ENCODE peak calls at places on chromosomes 4 and X, in ten cellular contexts. W is suprapubic skin, G is adrenal gland, N is breast epithelium, C is uterus, H is heart left ventricle, F is thyroid gland, P is ovary, U is testis, S is esophagus muscularis mucosa. Z is an unnamed sample.

GRCh38 chr4:112189754-112190153 is 41.8 kb upstream of the AP1AR start:
- DNase-seq in W (no peak), G (no peak), N (no peak), C (no peak), H (no peak), F (no peak), P (no peak), U (no peak), S (no peak), Z (no peak)

GRCh38 chr4:95761441-95761840 is 78.5 kb upstream of the PDHA2 start:
- DNase-seq in W (no peak), G (no peak), N (no peak), C (no peak), H (no peak), F (no peak), P (no peak), U (no peak), S (no peak), Z (no peak)

GRCh38 chr4:77599378-77599777 is 6.2 kb upstream of the CXCL13 start:
- DNase-seq in W (no peak), G (peak; percentile 22), N (no peak), C (no peak), H (no peak), F (peak; percentile 9), P (no peak), U (peak; percentile 35), S (no peak), Z (no peak)

GRCh38 chrX:38232287-38232686 is 11.6 kb upstream of the SRPX start:
- DNase-seq in W (no peak), G (no peak), N (no peak), C (no peak), H (no peak), F (no peak), P (no peak), U (no peak), S (no peak), Z (no peak)

GRCh38 chr4:102342404-102343074 is 2.7 kb downstream of the SLC39A8 start:
- DNase-seq in W (no peak), G (no peak), N (no peak), C (no peak), H (no peak), F (no peak), P (no peak), U (no peak), S (no peak), Z (no peak)

GRCh38 chr4:144754562-144755410 is 108.8 kb downstream of the HHIP start:
- DNase-seq in W (no peak), G (no peak), N (no peak), C (no peak), H (no peak), F (no peak), P (no peak), U (no peak), S (no peak), Z (no peak)

GRCh38 chr4:23234716-23235115 is 542.0 kb downstream of the GBA3 start:
- DNase-seq in W (no peak), G (peak; percentile 23), N (no peak), C (no peak), H (no peak), F (no peak), P (no peak), U (no peak), S (no peak), Z (no peak)

GRCh38 chrX:40439625-40440532 is 140.9 kb upstream of the ATP6AP2 start:
- DNase-seq in W (no peak), G (no peak), N (no peak), C (no peak), H (no peak), F (no peak), P (no peak), U (no peak), S (no peak), Z (no peak)

GRCh38 chr4:173281420-173282333 is 52.5 kb downstream of the HMGB2 start:
- DNase-seq in W (no peak), G (no peak), N (no peak), C (no peak), H (no peak), F (no peak), P (no peak), U (peak; percentile 26), S (no peak), Z (no peak)

GRCh38 chrX:9730752-9731151 is 34.9 kb downstream of the GPR143 start:
- DNase-seq in W (no peak), G (no peak), N (no peak), C (no peak), H (no peak), F (no peak), P (no peak), U (no peak), S (no peak), Z (no peak)

GRCh38 chrX:9728271-9728670 is 37.4 kb downstream of the GPR143 start:
- DNase-seq in W (no peak), G (no peak), N (no peak), C (no peak), H (no peak), F (no peak), P (no peak), U (no peak), S (no peak), Z (no peak)

GRCh38 chrX:9724711-9725110 is 40.9 kb downstream of the GPR143 start:
- DNase-seq in W (no peak), G (no peak), N (no peak), C (no peak), H (no peak), F (no peak), P (no peak), U (no peak), S (no peak), Z (no peak)

GRCh38 chrX:9730078-9730477 is 35.6 kb downstream of the GPR143 start:
- DNase-seq in W (no peak), G (no peak), N (no peak), C (no peak), H (no peak), F (no peak), P (no peak), U (no peak), S (no peak), Z (no peak)

DNA sequence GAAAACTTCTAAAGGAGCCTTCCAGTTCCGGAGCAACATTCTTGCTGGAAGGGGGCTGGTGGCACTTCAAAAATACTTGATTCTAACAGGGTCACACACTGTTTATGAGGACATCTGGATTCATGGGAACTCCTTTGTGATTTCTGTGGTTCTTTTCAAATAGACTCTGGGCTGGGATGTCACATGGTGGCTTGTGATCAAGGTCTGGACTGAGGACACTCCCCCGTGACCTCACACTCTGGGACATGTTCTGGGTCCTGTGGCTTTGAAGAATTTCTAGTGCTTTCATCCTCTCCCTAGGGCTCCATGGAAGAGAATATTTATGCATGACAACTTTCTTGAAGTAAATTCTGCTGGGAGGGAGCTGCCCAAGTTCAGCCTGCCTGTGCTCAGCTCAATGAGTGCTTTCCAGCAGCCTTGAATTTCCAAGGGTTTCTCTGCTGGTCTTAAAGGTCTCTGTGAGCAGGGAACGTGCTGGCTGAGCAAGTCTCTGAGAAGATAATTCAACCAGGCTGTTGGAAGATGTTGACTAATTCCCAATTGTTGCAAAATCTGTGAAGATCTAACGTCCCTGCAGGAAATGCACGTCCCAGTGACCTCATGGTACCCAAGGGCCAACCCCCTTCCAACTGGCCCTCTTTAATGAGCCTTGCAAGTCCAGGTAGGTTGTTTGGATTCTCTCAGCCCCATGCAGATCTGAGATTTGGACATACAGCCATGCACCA is 36.3 kb downstream of the GPR143 start:
- DNase-seq in W (no peak), G (no peak), N (no peak), C (no peak), H (no peak), F (no peak), P (no peak), U (no peak), S (no peak), Z (no peak)
- H3K9me3 ChIP-seq in W (no peaks in the 10 kb centered on the region), G (no peaks in the 10 kb centered on the region), N (peaks cover 32% of the 10 kb centered on the region), C (no peaks in the 10 kb centered on the region), H (peaks cover 9% of the 10 kb centered on the region), F (no peaks in the 10 kb centered on the region), P (no peaks in the 10 kb centered on the region), U (no peaks in the 10 kb centered on the region), S (peaks cover 18% of the 10 kb centered on the region), Z (no peaks in the 10 kb centered on the region)

DNA sequence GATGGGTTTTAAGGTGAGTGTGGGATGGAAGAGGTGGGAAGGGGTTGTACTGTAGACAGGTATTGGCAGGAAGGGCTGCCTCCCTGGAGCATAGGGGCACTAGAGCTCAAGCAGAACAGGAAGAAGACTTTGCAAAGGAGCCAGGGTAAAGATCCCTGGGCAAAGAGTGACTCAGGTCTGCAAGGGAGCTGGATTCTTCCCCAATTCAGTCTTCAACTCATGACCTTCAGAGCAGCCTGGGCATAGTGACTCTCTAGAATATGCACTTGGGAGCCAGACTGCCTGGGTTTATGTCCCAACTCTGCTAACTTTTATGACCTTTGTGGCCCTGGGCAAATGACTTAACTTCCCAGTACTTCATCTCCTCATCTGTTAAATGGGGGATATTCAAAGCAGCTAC is 4.0 kb downstream of the LONRF3 start:
- DNase-seq in W (no peak), G (peak; percentile 54), N (no peak), C (no peak), H (no peak), F (no peak), P (no peak), U (no peak), S (no peak), Z (no peak)
- TF ChIP-seq POLR2A in W (no peak), G (no peak), N (no peak), C (no peak), H (no peak), F (no peak), P (no peak), U (no peak), S (no peak), Z (no peak)

DNA sequence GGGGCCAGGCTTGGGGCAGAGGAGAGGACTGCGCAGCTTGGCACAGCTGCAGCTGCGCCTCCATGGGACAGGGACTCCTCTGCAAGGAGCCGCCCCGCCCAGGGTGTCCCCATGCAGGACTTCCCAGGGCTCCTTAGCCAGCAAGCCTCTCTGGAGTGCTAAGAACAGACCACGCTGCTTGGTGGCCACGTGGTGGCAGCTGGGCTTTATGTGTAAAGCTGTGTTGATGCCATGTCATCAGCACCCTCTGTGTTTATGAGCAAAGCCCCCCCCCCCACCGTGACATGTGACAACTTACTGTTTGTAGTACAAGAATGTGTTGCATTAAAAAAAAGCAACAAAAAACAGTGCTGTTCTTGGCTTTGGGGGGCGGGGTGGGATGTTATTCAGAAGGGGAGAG is 40.2 kb downstream of the ATP2B3 start:
- DNase-seq in W (no peak), G (no peak), N (no peak), C (no peak), H (no peak), F (no peak), P (no peak), U (no peak), S (no peak), Z (no peak)
- H3K36me3 ChIP-seq in W (no peaks in the 10 kb centered on the region), G (no peaks in the 10 kb centered on the region), N (no peaks in the 10 kb centered on the region), C (no peaks in the 10 kb centered on the region), H (no peaks in the 10 kb centered on the region), F (no peaks in the 10 kb centered on the region), P (no peaks in the 10 kb centered on the region), U (no peaks in the 10 kb centered on the region), S (no peaks in the 10 kb centered on the region), Z (no peaks in the 10 kb centered on the region)

GRCh38 chr4:166228112-166228511 is 355.1 kb downstream of the TLL1 start:
- DNase-seq in W (no peak), G (no peak), N (no peak), C (no peak), H (no peak), F (no peak), P (no peak), U (no peak), S (no peak), Z (no peak)

DNA sequence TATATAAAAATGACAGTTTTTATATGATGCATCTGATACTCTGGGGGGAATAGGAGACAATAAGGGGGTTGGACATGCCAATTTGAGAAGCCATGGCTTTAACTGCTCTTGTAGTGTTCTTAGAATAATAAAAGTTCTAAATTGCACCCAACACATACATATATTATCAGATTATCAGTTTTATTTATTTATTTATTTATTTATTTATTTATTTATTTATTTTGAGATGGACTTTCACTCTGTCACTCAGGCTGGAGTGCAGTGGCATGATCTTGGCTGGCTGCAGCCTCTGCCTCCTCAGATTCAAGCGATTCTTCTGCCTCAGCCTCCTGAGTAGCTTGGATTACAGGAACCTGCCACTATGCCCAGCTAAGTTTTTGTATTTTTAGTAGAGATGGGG is 356.8 kb downstream of the TLL1 start:
- DNase-seq in W (no peak), G (no peak), N (no peak), C (no peak), H (no peak), F (no peak), P (no peak), U (no peak), S (no peak), Z (no peak)
- H3K9me3 ChIP-seq in W (no peaks in the 10 kb centered on the region), G (no peaks in the 10 kb centered on the region), N (peaks cover 8% of the 10 kb centered on the region), C (no peaks in the 10 kb centered on the region), H (no peaks in the 10 kb centered on the region), F (no peaks in the 10 kb centered on the region), P (no peaks in the 10 kb centered on the region), U (no peaks in the 10 kb centered on the region), S (no peaks in the 10 kb centered on the region), Z (no peaks in the 10 kb centered on the region)

Z was measured in gastrocnemius medialis.